ENCODE peak calls at places on chromosomes 2 and 18, in ten cellular contexts. J is astrocyte, Y is heart right ventricle, M is psoas muscle, A is stomach, I is brain microvascular endothelial cell, X is H9, T is fibroblast of lung, U is upper lobe of right lung, P is adrenal gland. O is an unnamed sample.

GRCh38 chr2:221485500-221485870 is 86.6 kb downstream of the EPHA4 start:
- DNase-seq in T (peak), I (no peak), M (no peak), A (no peak), J (peak), X (no peak), Y (no peak), U (no peak), P (no peak), O (no peak)

GRCh38 chr18:47582055-47582454 is 330.6 kb upstream of the SKOR2 start:
- DNase-seq in X (no peak), I (no peak), T (no peak), Y (no peak), A (no peak), J (no peak), U (no peak), M (no peak), P (no peak), O (no peak)

GRCh38 chr2:205763708-205764501 is 81.6 kb downstream of the NRP2 start:
- DNase-seq in A (peak), J (peak), P (no peak), M (peak), X (peak), Y (peak), T (peak), I (peak), U (peak), O (peak)

GRCh38 chr2:71513096-71513495 is 59.7 kb downstream of the DYSF start:
- DNase-seq in U (peak), T (no peak), M (no peak), J (no peak), A (no peak), I (no peak), X (peak), P (peak), Y (no peak), O (no peak)

GRCh38 chr18:56748698-56749268 is 97.6 kb downstream of the WDR7 start:
- DNase-seq in T (peak), A (no peak), P (peak), M (no peak), Y (no peak), J (peak), X (no peak), I (peak), U (no peak), O (peak)

GRCh38 chr2:8558956-8559355 is 122.9 kb upstream of the ID2 start:
- DNase-seq in X (no peak), U (no peak), J (no peak), Y (no peak), A (no peak), P (no peak), T (no peak), M (no peak), I (no peak), O (no peak)

GRCh38 chr2:161946489-161947107 is 127.4 kb downstream of the DPP4 start:
- DNase-seq in M (no peak), T (peak), I (peak), P (no peak), Y (no peak), U (no peak), X (no peak), A (no peak), J (peak), O (peak)

GRCh38 chr2:165508927-165509326 is 39.4 kb downstream of the CSRNP3 start:
- DNase-seq in M (no peak), J (no peak), P (no peak), U (no peak), I (no peak), Y (no peak), T (peak), X (no peak), A (no peak), O (no peak)

GRCh38 chr2:97970300-97971060 is 25.3 kb downstream of the TMEM131 start:
- DNase-seq in M (no peak), P (no peak), Y (no peak), X (no peak), T (no peak), A (no peak), J (no peak), U (no peak), I (no peak), O (no peak)

GRCh38 chr18:49842656-49843055 is 29.3 kb upstream of the ACAA2 start:
- DNase-seq in M (no peak), X (no peak), U (no peak), P (no peak), Y (no peak), I (no peak), T (no peak), A (no peak), J (no peak), O (no peak)

GRCh38 chr2:226366920-226367319 is 432.7 kb downstream of the IRS1 start:
- DNase-seq in M (no peak), J (no peak), X (no peak), U (no peak), Y (no peak), T (no peak), I (no peak), A (no peak), P (no peak), O (no peak)

GRCh38 chr2:169705927-169706326 is 11.7 kb downstream of the PHOSPHO2 start:
- DNase-seq in I (no peak), A (no peak), P (no peak), X (no peak), J (peak), U (no peak), T (peak), M (no peak), Y (no peak), O (no peak)

GRCh38 chr2:225019100-225019499 is 23.2 kb downstream of the DOCK10 start:
- DNase-seq in M (no peak), I (no peak), X (no peak), A (no peak), U (no peak), Y (no peak), J (no peak), T (no peak), P (no peak), O (no peak)

GRCh38 chr2:117982376-117983033 is 31.4 kb downstream of the CCDC93 start:
- DNase-seq in T (no peak), I (no peak), J (no peak), P (no peak), M (no peak), U (no peak), A (no peak), X (peak), Y (no peak), O (no peak)

GRCh38 chr2:68824831-68825230 is 46.4 kb downstream of the BMP10 start:
- DNase-seq in U (no peak), J (peak), A (no peak), M (no peak), Y (no peak), T (peak), P (peak), X (no peak), I (peak), O (peak)

GRCh38 chr2:237149425-237149824 is 63.7 kb downstream of the COPS8 start:
- DNase-seq in P (no peak), A (no peak), M (no peak), U (peak), X (no peak), Y (no peak), J (peak), I (no peak), T (peak), O (no peak)

GRCh38 chr18:75132471-75132870 is 76.5 kb downstream of the PTGR3 start:
- DNase-seq in X (no peak), T (no peak), I (no peak), J (no peak), P (no peak), Y (no peak), M (no peak), A (no peak), U (no peak), O (no peak)

GRCh38 chr2:23414876-23415275 is 29.9 kb downstream of the KLHL29 start:
- DNase-seq in P (no peak), Y (no peak), X (peak), T (no peak), U (no peak), M (no peak), I (peak), A (no peak), J (no peak), O (no peak)

GRCh38 chr2:237207641-237208040 is 122.0 kb downstream of the COPS8 start:
- DNase-seq in U (peak), J (peak), M (peak), I (peak), T (peak), A (peak), P (peak), Y (peak), X (no peak), O (no peak)

GRCh38 chr18:44871771-44872170 is 191.1 kb downstream of the SETBP1 start:
- DNase-seq in Y (no peak), A (no peak), U (no peak), P (no peak), T (no peak), I (no peak), M (no peak), X (no peak), J (no peak), O (no peak)

GRCh38 chr2:20619624-20620024 is 31.3 kb downstream of the HS1BP3 start:
- DNase-seq in A (peak), M (no peak), J (no peak), Y (peak), T (peak), X (no peak), P (peak), U (peak), I (peak), O (no peak)

GRCh38 chr2:233480490-233481202 is 85.9 kb downstream of the USP40 start:
- DNase-seq in M (peak), T (peak), I (no peak), Y (no peak), X (no peak), U (peak), A (peak), J (peak), P (no peak), O (no peak)

GRCh38 chr2:102383722-102384121 is 28.1 kb downstream of the IL18R1 start:
- DNase-seq in A (no peak), M (no peak), Y (no peak), I (no peak), J (no peak), P (no peak), U (no peak), T (no peak), X (no peak), O (no peak)

GRCh38 chr2:121377676-121378075 is 92.7 kb upstream of the TFCP2L1 start:
- DNase-seq in J (peak), X (no peak), A (no peak), I (peak), T (peak), Y (no peak), P (no peak), M (no peak), U (no peak), O (no peak)

GRCh38 chr2:121386102-121386501 is 101.1 kb upstream of the TFCP2L1 start:
- DNase-seq in P (no peak), U (no peak), T (no peak), A (no peak), J (no peak), M (no peak), X (no peak), I (no peak), Y (no peak), O (no peak)

GRCh38 chr2:121386707-121387106 is 101.7 kb upstream of the TFCP2L1 start:
- DNase-seq in T (peak), X (no peak), U (no peak), A (no peak), J (peak), P (no peak), M (no peak), Y (no peak), I (peak), O (peak)

GRCh38 chr2:121387591-121388325 is 102.8 kb upstream of the TFCP2L1 start:
- DNase-seq in U (no peak), P (no peak), I (no peak), Y (no peak), X (no peak), T (peak), J (peak), A (no peak), M (no peak), O (no peak)

GRCh38 chr2:121382744-121383143 is 97.7 kb upstream of the TFCP2L1 start:
- DNase-seq in X (no peak), M (no peak), Y (no peak), T (no peak), U (no peak), A (no peak), P (no peak), J (no peak), I (no peak), O (no peak)
- TF ChIP-seq CTCF in X (peak), M (no peak), Y (no peak), T (peak), U (no peak), A (no peak), P (no peak), J (peak), I (peak), O (no peak)

GRCh38 chr2:135685361-135685760 is 56.3 kb upstream of the UBXN4 start:
- DNase-seq in X (no peak), T (peak), A (no peak), J (peak), P (no peak), I (peak), M (no peak), U (no peak), Y (no peak), O (no peak)

GRCh38 chr2:135689679-135690078 is 52.0 kb upstream of the UBXN4 start:
- DNase-seq in U (no peak), X (no peak), I (no peak), A (no peak), J (no peak), P (no peak), M (no peak), T (no peak), Y (no peak), O (no peak)

GRCh38 chr2:135688978-135689377 is 52.7 kb upstream of the UBXN4 start:
- DNase-seq in X (no peak), T (no peak), M (no peak), U (no peak), I (no peak), Y (no peak), J (no peak), P (no peak), A (no peak), O (no peak)

DNA sequence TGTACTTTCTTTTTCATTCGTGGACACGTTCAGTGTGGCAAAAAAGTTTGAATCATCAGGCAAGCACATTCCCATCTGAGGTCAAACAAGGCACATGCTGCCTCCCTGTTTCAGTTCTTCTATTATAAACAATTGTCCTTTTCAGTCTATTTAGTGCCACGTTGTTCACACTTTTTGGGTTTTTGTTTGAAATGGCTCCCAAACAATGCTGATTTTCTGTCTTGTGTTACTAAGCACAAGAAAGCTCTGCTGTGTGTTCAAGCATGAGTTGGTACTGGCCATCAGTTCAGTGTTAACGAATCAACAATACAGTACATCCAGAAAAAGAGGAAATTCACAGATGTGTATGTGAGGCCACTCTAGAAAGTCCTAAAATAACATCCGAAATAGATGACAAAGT is 53.7 kb upstream of the UBXN4 start:
- DNase-seq in X (no peak), Y (no peak), T (peak), J (peak), U (no peak), A (no peak), P (no peak), M (no peak), I (peak), O (no peak)
- H3K27ac ChIP-seq in X (no peak), Y (no peak), T (no peak), J (no peak), U (no peak), A (no peak), P (no peak), M (no peak), I (peak), O (no peak)

DNA sequence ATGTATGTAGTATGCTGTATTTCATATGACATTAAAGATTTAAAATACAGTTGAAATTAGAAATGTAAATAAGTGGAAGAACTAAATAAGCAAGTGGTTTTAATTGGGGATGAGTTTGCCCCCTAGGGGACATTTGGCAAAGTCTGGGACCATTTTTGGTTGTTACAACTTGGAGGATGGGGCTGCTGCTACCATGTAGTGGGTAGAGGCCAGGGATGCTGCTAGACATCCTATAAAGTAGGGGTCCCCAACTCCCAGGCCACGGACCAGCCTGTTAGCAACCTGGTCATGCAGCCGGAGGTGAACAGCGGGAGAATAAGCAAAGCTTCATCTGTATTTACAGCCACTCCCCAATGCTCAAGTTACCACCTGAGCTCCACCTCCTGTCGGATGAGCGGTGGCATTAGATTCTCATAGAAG is 27.9 kb upstream of the ASNSD1 start:
- DNase-seq in Y (no peak), M (no peak), P (peak), X (no peak), T (no peak), A (no peak), U (no peak), J (no peak), I (no peak), O (no peak)
- TF ChIP-seq CTCF in Y (peak), M (peak), P (peak), X (peak), T (peak), A (no peak), U (peak), J (no peak), I (peak), O (no peak)

GRCh38 chr18:48802543-48803428 is 148.0 kb downstream of the SMAD7 start:
- DNase-seq in X (peak), Y (no peak), A (peak), P (no peak), J (no peak), U (peak), M (no peak), I (no peak), T (no peak), O (no peak)
- H3K27ac ChIP-seq in X (no peak), Y (peak), A (peak), P (no peak), J (no peak), U (no peak), M (peak), I (no peak), T (no peak), O (peak)